ENCODE peak calls at places on chromosomes 7 and 10, in nine cellular contexts. P, O, L, X, V, M, D, S and Y are unnamed samples.

GRCh38 chr7:100080895-100081534 is 508 bp downstream of the ZNF3 start:
- DNase-seq in P (no peak), O (no peak), L (no peak), X (no peak), V (no peak), M (no peak), D (no peak), S (no peak), Y (no peak)

GRCh38 chr10:49608166-49608758 is 1.8 kb upstream of the SLC18A3 start:
- DNase-seq in P (no peak), O (no peak), L (no peak), X (no peak), V (no peak), M (no peak), D (no peak), S (no peak), Y (no peak)

GRCh38 chr10:45526309-45526708 is 146.3 kb downstream of the ZFAND4 start:
- DNase-seq in P (no peak), O (no peak), L (no peak), X (no peak), V (no peak), M (no peak), D (no peak), S (no peak), Y (no peak)

GRCh38 chr10:70274643-70275042 is 9.2 kb downstream of the NPFFR1 start:
- DNase-seq in P (no peak), O (peak; percentile 64), L (no peak), X (peak; percentile 30), V (no peak), M (peak; percentile 71), D (no peak), S (no peak), Y (no peak)

GRCh38 chr7:8065356-8065813 is 96.8 kb downstream of the GLCCI1 start:
- DNase-seq in P (no peak), O (peak; percentile 30), L (no peak), X (no peak), V (no peak), M (no peak), D (no peak), S (no peak), Y (no peak)

GRCh38 chr7:17054836-17055235 is 173.1 kb upstream of the AGR3 start:
- DNase-seq in P (no peak), O (no peak), L (no peak), X (no peak), V (no peak), M (no peak), D (no peak), S (no peak), Y (no peak)

GRCh38 chr7:51647931-51648351 is 331.3 kb upstream of the COBL start:
- DNase-seq in P (no peak), O (no peak), L (no peak), X (no peak), V (no peak), M (no peak), D (no peak), S (no peak), Y (no peak)

GRCh38 chr10:100115011-100115770 is 33.5 kb upstream of the CPN1 start:
- DNase-seq in P (no peak), O (no peak), L (no peak), X (no peak), V (no peak), M (no peak), D (no peak), S (no peak), Y (no peak)

GRCh38 chr7:44247868-44248651 is 47.3 kb downstream of the YKT6 start:
- DNase-seq in P (no peak), O (no peak), L (no peak), X (no peak), V (no peak), M (no peak), D (no peak), S (no peak), Y (no peak)

GRCh38 chr7:128427289-128427891 is 17.6 kb upstream of the IMPDH1 start:
- DNase-seq in P (no peak), O (no peak), L (no peak), X (no peak), V (no peak), M (peak; percentile 68), D (peak; percentile 35), S (peak; percentile 54), Y (no peak)

GRCh38 chr7:8591289-8591688 is 157.9 kb downstream of the NXPH1 start:
- DNase-seq in P (no peak), O (no peak), L (no peak), X (no peak), V (no peak), M (no peak), D (no peak), S (no peak), Y (no peak)

GRCh38 chr10:105837951-105838350 is 1196.9 kb downstream of the SORCS3 start:
- DNase-seq in P (no peak), O (no peak), L (no peak), X (no peak), V (no peak), M (no peak), D (no peak), S (peak; percentile 38), Y (peak; percentile 3)